ENCODE peak calls at places on chromosomes 13 and 19, in six cellular contexts. Q, O, I, T, Z and C are unnamed samples.

GRCh38 chr13:38582133-38582532 is 104.7 kb upstream of the FREM2 start:
- DNase-seq in Q (peak), O (no peak), I (no peak), T (peak), Z (no peak), C (no peak)

GRCh38 chr19:13670846-13671245 is 93.5 kb upstream of the MRI1 start:
- DNase-seq in Q (no peak), O (no peak), I (no peak), T (no peak), Z (no peak), C (no peak)

GRCh38 chr19:48370955-48371354 is 6.8 kb downstream of the SYNGR4 start:
- DNase-seq in Q (no peak), O (no peak), I (no peak), T (no peak), Z (no peak), C (no peak)

GRCh38 chr13:29679357-29680050 is 84.0 kb upstream of the SLC7A1 start:
- DNase-seq in Q (peak), O (no peak), I (no peak), T (no peak), Z (no peak), C (no peak)

GRCh38 chr19:34999498-35000337 is at the start of gene GRAMD1A:
- DNase-seq in Q (peak), O (peak), I (peak), T (peak), Z (peak), C (peak)

GRCh38 chr19:39293394-39293793 is 2.8 kb upstream of the IFNL1 start:
- DNase-seq in Q (no peak), O (no peak), I (no peak), T (no peak), Z (peak), C (no peak)

GRCh38 chr19:6220385-6221191 is 59.2 kb downstream of the MLLT1 start:
- DNase-seq in Q (no peak), O (no peak), I (no peak), T (peak), Z (peak), C (peak)

GRCh38 chr19:8259142-8259921 is 48.8 kb downstream of the CD320 start:
- DNase-seq in Q (peak), O (no peak), I (peak), T (no peak), Z (peak), C (no peak)

GRCh38 chr13:72229067-72229466 is 362.1 kb upstream of the DACH1 start:
- DNase-seq in Q (no peak), O (no peak), I (no peak), T (no peak), Z (no peak), C (no peak)

GRCh38 chr19:35783469-35784400 is 8.4 kb downstream of the ARHGAP33 start:
- DNase-seq in Q (no peak), O (no peak), I (no peak), T (no peak), Z (no peak), C (no peak)

GRCh38 chr19:19656451-19657396 is 6.8 kb downstream of the ATP13A1 start:
- DNase-seq in Q (no peak), O (no peak), I (no peak), T (no peak), Z (no peak), C (peak)

GRCh38 chr13:43329702-43330101 is 306.3 kb downstream of the DNAJC15 start:
- DNase-seq in Q (no peak), O (no peak), I (no peak), T (no peak), Z (no peak), C (no peak)

GRCh38 chr13:67230243-67230773 is at the start of gene PCDH9:
- DNase-seq in Q (peak), O (no peak), I (peak), T (peak), Z (peak), C (peak)

GRCh38 chr19:41223431-41224234 is 4.6 kb downstream of the AXL start:
- DNase-seq in Q (no peak), O (peak), I (no peak), T (peak), Z (peak), C (no peak)
- H3K4me3 ChIP-seq in Q (no peak), O (peak), I (peak), T (peak), Z (no peak), C (no peak)

GRCh38 chr13:95201814-95202521 is 99.3 kb downstream of the ABCC4 start:
- DNase-seq in Q (no peak), O (no peak), I (no peak), T (peak), Z (no peak), C (no peak)
- TF ChIP-seq POLR2A in Q (no peak), O (no peak), I (no peak), T (no peak), Z (no peak), C (no peak)

GRCh38 chr13:25920931-25921330 is 130.9 kb downstream of the SHISA2 start:
- DNase-seq in Q (no peak), O (no peak), I (no peak), T (no peak), Z (no peak), C (no peak)

GRCh38 chr13:25916119-25916518 is 135.7 kb downstream of the SHISA2 start:
- DNase-seq in Q (no peak), O (no peak), I (no peak), T (no peak), Z (no peak), C (no peak)

GRCh38 chr13:25923217-25924085 is 128.4 kb downstream of the SHISA2 start:
- DNase-seq in Q (no peak), O (no peak), I (no peak), T (no peak), Z (no peak), C (no peak)

GRCh38 chr13:25922373-25922772 is 129.4 kb downstream of the SHISA2 start:
- DNase-seq in Q (no peak), O (no peak), I (no peak), T (no peak), Z (no peak), C (no peak)

DNA sequence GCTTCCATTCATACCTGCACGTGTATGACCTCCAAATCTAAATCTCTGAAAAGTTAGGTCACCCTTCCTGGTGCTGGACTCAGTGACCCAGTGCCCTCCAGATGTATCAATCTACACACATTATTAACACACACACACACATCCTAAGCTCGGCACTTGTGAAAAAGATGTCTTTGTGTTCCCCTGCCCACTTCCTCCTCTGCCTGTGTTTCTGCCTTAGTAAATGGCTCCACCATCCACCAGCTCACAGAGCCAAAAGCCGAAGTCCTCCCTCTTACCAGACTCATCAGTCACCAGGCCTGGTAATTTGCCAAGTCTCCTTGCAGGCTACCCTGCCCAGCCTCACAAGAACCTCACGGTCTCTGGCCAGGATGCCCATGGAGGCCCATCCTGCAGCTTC is 131.5 kb downstream of the SHISA2 start:
- DNase-seq in Q (no peak), O (no peak), I (no peak), T (no peak), Z (no peak), C (no peak)
- H3K27ac ChIP-seq in Q (no peak), O (no peak), I (no peak), T (no peak), Z (no peak), C (no peak)

DNA sequence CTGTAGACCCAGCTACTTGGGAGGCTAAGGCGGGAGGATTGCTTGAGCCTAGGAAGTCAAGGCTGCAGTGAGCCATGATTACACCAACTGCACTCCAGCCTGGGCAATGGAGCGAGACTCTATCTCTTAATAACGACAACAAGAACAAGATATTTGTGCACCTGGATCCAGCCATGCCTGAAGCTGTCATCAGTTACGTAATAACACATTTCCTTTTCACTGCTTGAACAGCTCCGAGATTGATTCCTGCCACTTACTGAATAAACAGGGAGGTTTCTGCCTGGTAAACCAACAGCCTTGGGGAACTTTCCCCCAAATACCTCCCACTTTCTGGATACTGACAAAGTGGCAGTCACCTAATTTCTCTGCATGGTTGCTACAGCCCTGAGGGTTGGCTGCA is 5.4 kb downstream of the KANK2 start:
- DNase-seq in Q (no peak), O (no peak), I (no peak), T (no peak), Z (no peak), C (no peak)
- H3K4me3 ChIP-seq in Q (no peak), O (no peak), I (no peak), T (no peak), Z (no peak), C (no peak)

GRCh38 chr19:2977001-2977685 is at the start of gene TLE6:
- DNase-seq in Q (peak), O (peak), I (peak), T (peak), Z (peak), C (peak)
- TF ChIP-seq POLR2A in Q (no peak), O (no peak), I (no peak), T (no peak), Z (no peak), C (no peak)

GRCh38 chr13:26324294-26324693 is 70.4 kb downstream of the CDK8 start:
- DNase-seq in Q (no peak), O (no peak), I (no peak), T (no peak), Z (no peak), C (no peak)
- H3K27ac ChIP-seq in Q (no peak), O (no peak), I (no peak), T (no peak), Z (peak), C (no peak)

GRCh38 chr19:53909471-53910169 is 542 bp downstream of the CACNG7 start:
- DNase-seq in Q (no peak), O (no peak), I (no peak), T (no peak), Z (no peak), C (no peak)

GRCh38 chr19:53908106-53908932 is 759 bp upstream of the CACNG7 start:
- DNase-seq in Q (peak), O (no peak), I (no peak), T (peak), Z (no peak), C (no peak)

GRCh38 chr19:53908933-53909415 is at the start of gene CACNG7:
- DNase-seq in Q (no peak), O (no peak), I (no peak), T (no peak), Z (no peak), C (no peak)

GRCh38 chr19:53907690-53908089 is 1.4 kb upstream of the CACNG7 start:
- DNase-seq in Q (no peak), O (no peak), I (no peak), T (no peak), Z (no peak), C (no peak)

DNA sequence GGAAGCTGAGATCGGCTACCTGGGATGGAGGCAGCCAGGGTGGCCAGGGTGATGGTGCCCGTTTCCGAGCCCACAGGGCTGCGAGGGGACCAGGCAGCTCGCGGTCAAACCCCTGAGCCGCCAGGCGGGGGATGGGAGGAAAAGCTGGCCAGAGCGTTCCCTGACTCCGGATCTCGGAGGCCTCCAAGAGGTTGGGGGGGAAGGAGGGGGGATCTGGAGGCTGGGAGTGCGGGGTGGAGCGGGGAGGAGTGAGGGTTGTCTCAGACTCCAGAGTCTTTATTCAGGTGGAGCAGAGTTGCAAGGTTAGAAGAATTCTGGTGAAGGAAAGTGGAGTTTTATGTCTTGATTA is 1.1 kb downstream of the CACNG7 start:
- DNase-seq in Q (no peak), O (no peak), I (no peak), T (no peak), Z (no peak), C (no peak)
- H3K4me3 ChIP-seq in Q (no peak), O (no peak), I (no peak), T (peak), Z (no peak), C (no peak)

DNA sequence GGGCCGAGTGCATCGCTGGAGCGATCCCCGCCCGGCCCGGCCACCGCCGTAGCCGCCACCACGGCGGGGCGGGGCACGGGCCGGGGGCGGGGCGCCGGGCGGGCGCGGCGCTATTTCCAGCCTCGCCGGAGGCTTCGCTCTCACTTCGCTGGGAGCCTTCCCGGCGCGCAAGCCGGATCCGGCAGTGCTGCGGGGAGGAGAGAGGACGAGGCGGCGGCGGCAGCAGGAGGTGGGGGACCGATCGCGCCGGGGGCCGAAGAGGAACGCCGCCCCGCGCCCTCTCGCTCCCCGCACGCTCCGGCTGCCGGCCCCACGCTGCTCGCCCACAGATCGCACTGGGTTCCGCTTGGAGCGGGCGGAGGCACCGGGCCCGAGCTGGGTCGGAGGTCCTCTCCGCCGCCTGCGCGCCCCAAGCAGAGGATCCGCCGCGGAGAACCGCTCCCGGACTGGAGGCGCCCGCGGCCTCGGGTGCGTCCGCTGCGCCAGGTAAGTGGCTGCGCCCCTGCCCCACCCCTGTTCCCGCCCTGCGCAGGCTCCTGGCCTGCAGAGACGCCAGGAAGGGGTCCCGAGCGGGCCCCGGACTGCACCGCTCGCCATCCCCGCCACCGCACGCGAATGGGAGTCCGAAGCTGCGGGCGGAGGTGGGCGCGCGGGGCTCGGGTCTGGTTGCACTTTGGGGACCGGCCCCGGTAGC is at the start of gene CHST8:
- DNase-seq in Q (peak), O (no peak), I (no peak), T (no peak), Z (no peak), C (no peak)
- TF ChIP-seq POLR2A in Q (no peak), O (no peak), I (no peak), T (no peak), Z (no peak), C (no peak)

DNA sequence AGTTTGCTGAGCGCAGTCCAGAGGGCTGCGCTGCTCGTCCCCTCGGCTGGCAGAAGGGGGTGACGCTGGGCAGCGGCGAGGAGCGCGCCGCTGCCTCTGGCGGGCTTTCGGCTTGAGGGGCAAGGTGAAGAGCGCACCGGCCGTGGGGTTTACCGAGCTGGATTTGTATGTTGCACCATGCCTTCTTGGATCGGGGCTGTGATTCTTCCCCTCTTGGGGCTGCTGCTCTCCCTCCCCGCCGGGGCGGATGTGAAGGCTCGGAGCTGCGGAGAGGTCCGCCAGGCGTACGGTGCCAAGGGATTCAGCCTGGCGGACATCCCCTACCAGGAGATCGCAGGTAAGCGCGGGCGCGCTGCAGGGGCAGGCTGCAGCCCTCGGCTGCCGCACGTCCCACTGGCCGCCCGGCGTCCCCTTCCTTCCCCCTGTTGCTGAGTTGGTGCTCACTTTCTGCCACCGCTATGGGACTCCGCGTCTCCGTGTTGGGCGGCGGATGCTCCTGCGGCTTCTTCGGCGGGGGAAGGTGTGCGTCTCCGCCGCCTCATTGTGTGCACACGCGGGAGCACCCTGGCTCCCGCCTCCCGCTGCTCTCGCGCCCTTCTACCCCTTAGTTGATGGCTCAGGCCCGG is 786 bp downstream of the GPC6 start:
- DNase-seq in Q (no peak), O (no peak), I (no peak), T (peak), Z (peak), C (peak)
- H3K27ac ChIP-seq in Q (peak), O (no peak), I (no peak), T (peak), Z (peak), C (peak)